ENCODE peak calls at places on chromosomes 16 and 17, in nine cellular contexts. One of them, this sample, is unnamed.
A peak's percentile ranks its signal among the peaks of the same experiment; 100 is the strongest.

GRCh38 chr17:202501-202951 is 21.1 kb upstream of the DOC2B start:
- DNase-seq in fibroblast of lung: no peak
- DNase-seq in endothelial cell of umbilical vein: no peak
- DNase-seq in neuronal stem cell: no peak
- DNase-seq in PC-3: no peak
- DNase-seq in SK-N-SH: no peak
- DNase-seq in A549: no peak
- DNase-seq in astrocyte: no peak
- DNase-seq in K562: no peak
- DNase-seq in this sample: no peak

GRCh38 chr16:85588562-85589503 is 24.3 kb upstream of the GSE1 start:
- DNase-seq in fibroblast of lung: no peak
- DNase-seq in endothelial cell of umbilical vein: no peak
- DNase-seq in neuronal stem cell: no peak
- DNase-seq in PC-3: no peak
- DNase-seq in SK-N-SH: no peak
- DNase-seq in A549: no peak
- DNase-seq in astrocyte: no peak
- DNase-seq in K562: peak; percentile 79
- DNase-seq in this sample: no peak

GRCh38 chr17:28488154-28488883 is 14.9 kb downstream of the SLC13A2 start:
- DNase-seq in fibroblast of lung: no peak
- DNase-seq in endothelial cell of umbilical vein: no peak
- DNase-seq in neuronal stem cell: no peak
- DNase-seq in PC-3: no peak
- DNase-seq in SK-N-SH: no peak
- DNase-seq in A549: no peak
- DNase-seq in astrocyte: no peak
- DNase-seq in K562: no peak
- DNase-seq in this sample: no peak

GRCh38 chr17:61412860-61413653 is 13.4 kb downstream of the TBX2 start:
- DNase-seq in fibroblast of lung: peak; percentile 28
- DNase-seq in endothelial cell of umbilical vein: no peak
- DNase-seq in neuronal stem cell: no peak
- DNase-seq in PC-3: no peak
- DNase-seq in SK-N-SH: peak; percentile 80
- DNase-seq in A549: no peak
- DNase-seq in astrocyte: no peak
- DNase-seq in K562: no peak
- DNase-seq in this sample: peak; percentile 60

GRCh38 chr17:40035162-40035559 is 19.0 kb downstream of the MED24 start:
- DNase-seq in fibroblast of lung: peak; percentile 59
- DNase-seq in endothelial cell of umbilical vein: peak; percentile 52
- DNase-seq in neuronal stem cell: peak; percentile 61
- DNase-seq in PC-3: no peak
- DNase-seq in SK-N-SH: peak; percentile 80
- DNase-seq in A549: peak; percentile 74
- DNase-seq in astrocyte: no peak
- DNase-seq in K562: peak; percentile 71
- DNase-seq in this sample: peak; percentile 88

GRCh38 chr16:14071576-14072271 is 605 bp downstream of the MRTFB start:
- DNase-seq in fibroblast of lung: no peak
- DNase-seq in endothelial cell of umbilical vein: peak; percentile 25
- DNase-seq in neuronal stem cell: peak; percentile 9
- DNase-seq in PC-3: peak; percentile 2
- DNase-seq in SK-N-SH: no peak
- DNase-seq in A549: peak; percentile 19
- DNase-seq in astrocyte: no peak
- DNase-seq in K562: no peak
- DNase-seq in this sample: peak; percentile 50

GRCh38 chr16:86142801-86143236 is 243.9 kb downstream of the IRF8 start:
- DNase-seq in fibroblast of lung: no peak
- DNase-seq in endothelial cell of umbilical vein: no peak
- DNase-seq in neuronal stem cell: no peak
- DNase-seq in PC-3: no peak
- DNase-seq in SK-N-SH: no peak
- DNase-seq in A549: no peak
- DNase-seq in astrocyte: no peak
- DNase-seq in K562: no peak
- DNase-seq in this sample: no peak

GRCh38 chr17:31508310-31509094 is 117.0 kb downstream of the RAB11FIP4 start:
- DNase-seq in fibroblast of lung: no peak
- DNase-seq in endothelial cell of umbilical vein: no peak
- DNase-seq in neuronal stem cell: no peak
- DNase-seq in PC-3: no peak
- DNase-seq in SK-N-SH: no peak
- DNase-seq in A549: peak; percentile 31
- DNase-seq in astrocyte: no peak
- DNase-seq in K562: peak; percentile 86
- DNase-seq in this sample: peak; percentile 36

GRCh38 chr17:78133971-78134898 is 3.7 kb downstream of the TMC8 start:
- DNase-seq in fibroblast of lung: peak; percentile 37
- DNase-seq in endothelial cell of umbilical vein: peak; percentile 52
- DNase-seq in neuronal stem cell: peak; percentile 54
- DNase-seq in PC-3: peak; percentile 73
- DNase-seq in SK-N-SH: peak; percentile 84
- DNase-seq in A549: peak; percentile 79
- DNase-seq in astrocyte: no peak
- DNase-seq in K562: peak; percentile 88
- DNase-seq in this sample: peak; percentile 87

GRCh38 chr17:16492613-16493290 is 759 bp upstream of the LRRC75A start:
- DNase-seq in fibroblast of lung: no peak
- DNase-seq in endothelial cell of umbilical vein: no peak
- DNase-seq in neuronal stem cell: no peak
- DNase-seq in PC-3: no peak
- DNase-seq in SK-N-SH: no peak
- DNase-seq in A549: no peak
- DNase-seq in astrocyte: no peak
- DNase-seq in K562: no peak
- DNase-seq in this sample: no peak

GRCh38 chr17:2063306-2064146 is 8.6 kb downstream of the HIC1 start:
- DNase-seq in fibroblast of lung: peak; percentile 65
- DNase-seq in endothelial cell of umbilical vein: no peak
- DNase-seq in neuronal stem cell: no peak
- DNase-seq in PC-3: no peak
- DNase-seq in SK-N-SH: no peak
- DNase-seq in A549: no peak
- DNase-seq in astrocyte: peak; percentile 72
- DNase-seq in K562: no peak
- DNase-seq in this sample: no peak

GRCh38 chr17:56478836-56479447 is 114.6 kb upstream of the NOG start:
- DNase-seq in fibroblast of lung: peak; percentile 27
- DNase-seq in endothelial cell of umbilical vein: peak; percentile 44
- DNase-seq in neuronal stem cell: peak; percentile 8
- DNase-seq in PC-3: peak; percentile 66
- DNase-seq in SK-N-SH: peak; percentile 21
- DNase-seq in A549: peak; percentile 25
- DNase-seq in astrocyte: peak; percentile 6
- DNase-seq in K562: peak; percentile 28
- DNase-seq in this sample: peak; percentile 54

GRCh38 chr16:51636913-51637743 is 486.1 kb upstream of the SALL1 start:
- DNase-seq in fibroblast of lung: no peak
- DNase-seq in endothelial cell of umbilical vein: no peak
- DNase-seq in neuronal stem cell: no peak
- DNase-seq in PC-3: peak; percentile 6
- DNase-seq in SK-N-SH: peak; percentile 48
- DNase-seq in A549: no peak
- DNase-seq in astrocyte: no peak
- DNase-seq in K562: no peak
- DNase-seq in this sample: peak; percentile 26

GRCh38 chr17:49575524-49576120 is at the start of gene NXPH3:
- DNase-seq in fibroblast of lung: peak; percentile 27
- DNase-seq in endothelial cell of umbilical vein: peak; percentile 42
- DNase-seq in neuronal stem cell: peak; percentile 70
- DNase-seq in PC-3: peak; percentile 63
- DNase-seq in SK-N-SH: peak; percentile 91
- DNase-seq in A549: peak; percentile 79
- DNase-seq in astrocyte: no peak
- DNase-seq in K562: peak; percentile 83
- DNase-seq in this sample: peak; percentile 91

GRCh38 chr17:81471804-81472456 is 40.7 kb downstream of the ACTG1 start:
- DNase-seq in fibroblast of lung: peak; percentile 51
- DNase-seq in endothelial cell of umbilical vein: peak; percentile 32
- DNase-seq in neuronal stem cell: no peak
- DNase-seq in PC-3: no peak
- DNase-seq in SK-N-SH: peak; percentile 97
- DNase-seq in A549: peak; percentile 94
- DNase-seq in astrocyte: no peak
- DNase-seq in K562: peak; percentile 95
- DNase-seq in this sample: peak; percentile 47

DNA sequence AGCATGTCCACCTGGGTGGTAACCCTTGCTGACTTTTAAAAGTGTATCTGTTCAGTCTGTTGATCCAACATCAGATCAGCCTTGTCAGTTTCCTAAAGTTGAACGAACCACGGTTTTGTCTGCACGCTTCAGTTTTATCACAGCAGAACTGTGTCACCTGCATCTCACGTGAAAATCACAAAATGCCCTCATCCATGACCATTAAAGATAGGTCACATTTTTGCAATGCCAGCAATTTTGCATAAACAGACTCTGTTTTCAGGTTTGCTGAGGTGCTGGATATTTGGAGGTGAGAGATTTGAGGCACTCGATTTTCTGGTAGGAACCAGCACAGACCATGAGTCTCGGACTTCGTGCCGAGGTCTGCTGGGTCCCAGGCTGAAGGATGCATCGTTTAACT is 3.0 kb downstream of the METRNL start:
- DNase-seq in fibroblast of lung: no peak
- DNase-seq in endothelial cell of umbilical vein: no peak
- DNase-seq in neuronal stem cell: no peak
- DNase-seq in PC-3: no peak
- DNase-seq in SK-N-SH: no peak
- DNase-seq in A549: no peak
- DNase-seq in astrocyte: no peak
- DNase-seq in K562: no peak
- DNase-seq in this sample: no peak
- H3K4me2 ChIP-seq in fibroblast of lung: no peak overlapping the region
- H3K4me2 ChIP-seq in endothelial cell of umbilical vein: no peak overlapping the region
- H3K4me2 ChIP-seq in neuronal stem cell: no peak overlapping the region
- H3K4me2 ChIP-seq in PC-3: no peak overlapping the region
- H3K4me2 ChIP-seq in SK-N-SH: peak overlapping the region; percentile 97
- H3K4me2 ChIP-seq in A549: no peak overlapping the region
- H3K4me2 ChIP-seq in astrocyte: peak overlapping the region; percentile 80
- H3K4me2 ChIP-seq in K562: no peak overlapping the region
- H3K4me2 ChIP-seq in this sample: no peak overlapping the region

DNA sequence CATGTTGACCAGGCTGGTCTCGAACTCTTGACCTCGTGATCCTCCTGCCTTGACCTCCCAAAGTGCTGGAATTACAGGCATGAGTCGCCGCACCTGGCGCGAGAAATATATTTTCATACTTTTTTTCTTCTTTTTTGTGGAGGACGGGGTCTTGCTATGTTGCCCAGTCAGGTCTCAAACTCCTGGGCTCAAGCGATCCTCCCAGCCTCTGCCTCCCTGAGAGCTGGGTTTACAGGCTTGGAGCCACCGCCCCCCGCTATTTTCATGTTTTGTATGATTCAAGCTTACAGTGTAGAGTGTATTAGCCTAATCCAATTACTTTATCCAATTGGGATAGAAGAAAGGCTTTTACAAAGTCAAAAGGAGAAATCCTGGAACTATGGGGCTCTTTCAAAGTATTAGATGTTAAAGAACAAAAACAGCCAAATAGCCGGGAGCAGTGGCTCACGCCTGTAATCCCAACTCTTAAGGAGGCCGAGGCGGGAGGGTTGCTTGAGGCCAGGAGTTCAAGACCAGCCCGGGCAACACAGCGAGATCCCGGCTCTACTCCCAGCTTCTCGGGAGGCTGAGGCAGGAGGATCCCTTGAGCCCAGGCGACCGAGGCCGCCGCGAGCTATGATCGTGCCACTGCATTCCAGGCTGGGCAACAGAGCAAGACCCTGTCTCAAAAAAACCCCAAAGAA is 1.4 kb upstream of the MAP1LC3B start:
- DNase-seq in fibroblast of lung: no peak
- DNase-seq in endothelial cell of umbilical vein: no peak
- DNase-seq in neuronal stem cell: no peak
- DNase-seq in PC-3: no peak
- DNase-seq in SK-N-SH: no peak
- DNase-seq in A549: no peak
- DNase-seq in astrocyte: no peak
- DNase-seq in K562: no peak
- DNase-seq in this sample: peak; percentile 33
- H3K4me2 ChIP-seq in fibroblast of lung: peak overlapping the region; percentile 84
- H3K4me2 ChIP-seq in endothelial cell of umbilical vein: no peak overlapping the region
- H3K4me2 ChIP-seq in neuronal stem cell: peak overlapping the region; percentile 90
- H3K4me2 ChIP-seq in PC-3: peak overlapping the region; percentile 90
- H3K4me2 ChIP-seq in SK-N-SH: peak overlapping the region; percentile 90
- H3K4me2 ChIP-seq in A549: peak overlapping the region; percentile 85
- H3K4me2 ChIP-seq in astrocyte: peak overlapping the region; percentile 87
- H3K4me2 ChIP-seq in K562: peak overlapping the region; percentile 83
- H3K4me2 ChIP-seq in this sample: peak overlapping the region; percentile 79

GRCh38 chr17:75096082-75096625 is 8.4 kb downstream of the SLC16A5 start:
- DNase-seq in fibroblast of lung: peak; percentile 62
- DNase-seq in endothelial cell of umbilical vein: peak; percentile 88
- DNase-seq in neuronal stem cell: no peak
- DNase-seq in PC-3: peak; percentile 99
- DNase-seq in SK-N-SH: no peak
- DNase-seq in A549: peak; percentile 90
- DNase-seq in astrocyte: peak; percentile 68
- DNase-seq in K562: peak; percentile 98
- DNase-seq in this sample: no peak
- H3K4me2 ChIP-seq in fibroblast of lung: no peak overlapping the region
- H3K4me2 ChIP-seq in endothelial cell of umbilical vein: peak overlapping the region; percentile 37
- H3K4me2 ChIP-seq in neuronal stem cell: no peak overlapping the region
- H3K4me2 ChIP-seq in PC-3: peak overlapping the region; percentile 62
- H3K4me2 ChIP-seq in SK-N-SH: peak overlapping the region; percentile 42
- H3K4me2 ChIP-seq in A549: peak overlapping the region; percentile 72
- H3K4me2 ChIP-seq in astrocyte: peak overlapping the region; percentile 75
- H3K4me2 ChIP-seq in K562: peak overlapping the region; percentile 70
- H3K4me2 ChIP-seq in this sample: no peak overlapping the region

DNA sequence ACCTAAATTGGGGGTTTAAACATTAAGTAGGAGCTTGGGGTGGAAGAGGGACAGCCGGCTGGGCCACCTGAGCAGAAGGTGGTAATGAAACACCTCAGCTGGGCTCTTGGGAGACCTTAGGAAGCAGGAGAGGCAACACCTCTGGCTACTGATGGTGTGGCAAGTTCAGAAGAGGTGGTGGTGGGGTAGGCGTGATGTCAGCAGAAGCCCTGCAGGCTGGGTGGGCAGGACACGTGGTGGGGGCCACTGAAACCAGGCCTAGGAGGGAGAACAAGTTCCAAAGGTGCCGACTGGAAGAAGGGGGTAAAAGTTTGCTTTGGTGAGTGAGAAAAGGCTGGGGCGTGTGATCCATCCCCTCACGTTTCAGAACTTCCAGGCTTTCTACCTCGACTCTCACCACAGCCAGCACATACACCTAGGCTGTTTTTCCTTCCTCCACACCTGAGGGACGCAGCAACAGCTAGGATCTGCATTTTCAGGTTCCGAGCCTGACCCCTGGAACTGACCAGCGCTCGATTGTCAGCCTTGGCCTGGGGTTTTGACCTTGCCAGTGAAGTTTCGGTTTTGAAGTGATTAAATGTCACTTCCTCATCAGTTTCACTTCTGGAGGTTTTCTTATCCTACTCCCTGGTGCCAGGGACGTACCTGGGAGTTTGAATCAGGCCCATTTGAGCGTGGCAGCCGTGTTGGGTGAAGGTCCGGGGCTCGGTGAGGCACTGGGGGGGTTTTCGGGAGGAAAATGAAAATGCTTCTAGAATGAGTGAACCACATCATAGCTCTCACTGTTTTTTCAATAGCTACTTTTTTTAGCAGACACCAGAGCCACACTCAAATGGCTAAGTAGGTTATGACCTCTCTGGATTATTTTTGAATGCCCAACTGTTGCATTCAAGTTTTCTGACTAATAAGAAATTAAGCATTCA is 10.0 kb downstream of the SNN start:
- DNase-seq in fibroblast of lung: no peak
- DNase-seq in endothelial cell of umbilical vein: no peak
- DNase-seq in neuronal stem cell: no peak
- DNase-seq in PC-3: no peak
- DNase-seq in SK-N-SH: no peak
- DNase-seq in A549: no peak
- DNase-seq in astrocyte: no peak
- DNase-seq in K562: no peak
- DNase-seq in this sample: no peak
- H3K4me2 ChIP-seq in fibroblast of lung: no peak overlapping the region
- H3K4me2 ChIP-seq in endothelial cell of umbilical vein: no peak overlapping the region
- H3K4me2 ChIP-seq in neuronal stem cell: no peak overlapping the region
- H3K4me2 ChIP-seq in PC-3: no peak overlapping the region
- H3K4me2 ChIP-seq in SK-N-SH: no peak overlapping the region
- H3K4me2 ChIP-seq in A549: no peak overlapping the region
- H3K4me2 ChIP-seq in astrocyte: peak overlapping the region; percentile 26
- H3K4me2 ChIP-seq in K562: no peak overlapping the region
- H3K4me2 ChIP-seq in this sample: no peak overlapping the region